ENCODE peak calls at places on chromosomes 13 and 19, in six cellular contexts. T, B, D, Z, P and Q are unnamed samples.

GRCh38 chr13:82747331-82747730 is 1134.9 kb downstream of the SLITRK1 start:
- DNase-seq in T (no peak), B (no peak), D (no peak), Z (no peak), P (no peak), Q (no peak)

GRCh38 chr13:40146586-40147240 is 491.3 kb downstream of the COG6 start:
- DNase-seq in T (no peak), B (no peak), D (no peak), Z (no peak), P (peak; percentile 79), Q (no peak)

GRCh38 chr13:31046711-31047279 is 114.3 kb downstream of the TEX26 start:
- DNase-seq in T (no peak), B (peak; percentile 64), D (peak; percentile 86), Z (no peak), P (no peak), Q (no peak)

GRCh38 chr13:41859555-41859954 is 101.4 kb downstream of the VWA8 start:
- DNase-seq in T (no peak), B (no peak), D (no peak), Z (no peak), P (no peak), Q (no peak)

GRCh38 chr13:71021810-71022422 is 845.1 kb downstream of the DACH1 start:
- DNase-seq in T (no peak), B (no peak), D (no peak), Z (no peak), P (no peak), Q (no peak)

GRCh38 chr13:72960541-72960940 is 98.3 kb upstream of the KLF5 start:
- DNase-seq in T (no peak), B (no peak), D (no peak), Z (no peak), P (no peak), Q (no peak)

GRCh38 chr13:114104626-114105350 is 27.6 kb downstream of the RASA3 start:
- DNase-seq in T (no peak), B (no peak), D (peak; percentile 69), Z (no peak), P (no peak), Q (no peak)

GRCh38 chr13:21615427-21615826 is 11.5 kb upstream of the MICU2 start:
- DNase-seq in T (no peak), B (no peak), D (no peak), Z (no peak), P (no peak), Q (no peak)

GRCh38 chr13:103006706-103007426 is 59.4 kb downstream of the SLC10A2 start:
- DNase-seq in T (no peak), B (no peak), D (no peak), Z (no peak), P (no peak), Q (no peak)

GRCh38 chr19:38877781-38878574 is at the start of gene RINL:
- DNase-seq in T (no peak), B (no peak), D (no peak), Z (no peak), P (peak; percentile 88), Q (no peak)

GRCh38 chr13:41709511-41709910 is 251.4 kb downstream of the VWA8 start:
- DNase-seq in T (no peak), B (no peak), D (no peak), Z (no peak), P (no peak), Q (no peak)

GRCh38 chr19:33376423-33376822 is 2.9 kb downstream of the CEBPG start:
- DNase-seq in T (peak; percentile 10), B (peak; percentile 84), D (peak; percentile 95), Z (peak; percentile 63), P (no peak), Q (peak; percentile 36)

GRCh38 chr13:46964789-46965527 is 68.1 kb upstream of the HTR2A start:
- DNase-seq in T (no peak), B (peak; percentile 45), D (no peak), Z (peak; percentile 40), P (no peak), Q (peak; percentile 38)

GRCh38 chr19:58054792-58055482 is 4.1 kb upstream of the ZNF135 start:
- DNase-seq in T (no peak), B (peak; percentile 12), D (no peak), Z (no peak), P (no peak), Q (no peak)

GRCh38 chr13:92769064-92769463 is 457.5 kb upstream of the GPC6 start:
- DNase-seq in T (no peak), B (peak; percentile 47), D (no peak), Z (no peak), P (no peak), Q (no peak)

GRCh38 chr13:59208405-59209195 is 955.1 kb downstream of the DIAPH3 start:
- DNase-seq in T (no peak), B (no peak), D (no peak), Z (no peak), P (no peak), Q (no peak)

GRCh38 chr19:41350735-41351338 is 2.9 kb downstream of the TGFB1 start:
- DNase-seq in T (no peak), B (no peak), D (no peak), Z (no peak), P (no peak), Q (no peak)

GRCh38 chr13:79128158-79128557 is 277.9 kb downstream of the RBM26 start:
- DNase-seq in T (no peak), B (peak; percentile 87), D (no peak), Z (no peak), P (no peak), Q (no peak)

GRCh38 chr13:50708461-50708860 is 135.0 kb downstream of the DLEU7 start:
- DNase-seq in T (no peak), B (peak; percentile 53), D (no peak), Z (no peak), P (no peak), Q (no peak)

GRCh38 chr13:99288069-99288468 is 19.1 kb downstream of the GPR183 start:
- DNase-seq in T (no peak), B (no peak), D (no peak), Z (no peak), P (peak; percentile 89), Q (no peak)

GRCh38 chr19:8352134-8352827 is 9.2 kb upstream of the KANK3 start:
- DNase-seq in T (no peak), B (peak; percentile 71), D (no peak), Z (no peak), P (no peak), Q (no peak)

GRCh38 chr19:19464339-19465098 is 50.8 kb downstream of the TSSK6 start:
- DNase-seq in T (no peak), B (peak; percentile 80), D (no peak), Z (no peak), P (no peak), Q (no peak)

GRCh38 chr19:53132231-53132991 is at the start of gene ZNF415:
- DNase-seq in T (peak; percentile 21), B (peak; percentile 57), D (peak; percentile 91), Z (no peak), P (peak; percentile 63), Q (peak; percentile 10)